ENCODE peak calls at places on chromosome 15, in nine cellular contexts. Y is A673; H is CD8-positive, alpha-beta memory T cell; W is uterus; G is CD8-positive, alpha-beta T cell; P is DND-41; S is left lung; N is heart left ventricle; U is endodermal cell. X is an unnamed sample.

GRCh38 chr15:23438816-23439466 is 8.1 kb downstream of the GOLGA6L2 start:
- DNase-seq in W (no peak), N (no peak), P (no peak), S (no peak), H (no peak), G (no peak), Y (no peak), U (no peak), X (no peak)

GRCh38 chr15:78695849-78696248 is 54.8 kb upstream of the CHRNB4 start:
- DNase-seq in S (no peak), G (peak), H (no peak), U (peak), W (no peak), P (no peak), N (no peak), Y (no peak), X (no peak)

GRCh38 chr15:69980311-69981059 is 117.2 kb downstream of the TLE3 start:
- DNase-seq in Y (no peak), P (no peak), H (no peak), S (no peak), W (no peak), N (no peak), U (no peak), G (no peak), X (no peak)

GRCh38 chr15:43939070-43939469 is 112.3 kb downstream of the WDR76 start:
- DNase-seq in S (no peak), G (no peak), U (peak), P (no peak), W (no peak), Y (peak), H (no peak), N (no peak), X (no peak)

GRCh38 chr15:52093539-52094502 is 18.8 kb downstream of the BCL2L10 start:
- DNase-seq in P (no peak), U (no peak), N (no peak), G (no peak), Y (peak), H (no peak), S (no peak), W (peak), X (no peak)

GRCh38 chr15:40591310-40591845 is 2.7 kb upstream of the KNL1 start:
- DNase-seq in Y (no peak), N (no peak), G (no peak), P (no peak), U (peak), H (no peak), W (no peak), S (no peak), X (no peak)

GRCh38 chr15:48365575-48365974 is 34.3 kb downstream of the DUT start:
- DNase-seq in U (no peak), W (no peak), P (no peak), G (no peak), Y (no peak), S (no peak), N (no peak), H (no peak), X (no peak)

GRCh38 chr15:35724626-35725025 is 178.7 kb upstream of the DPH6 start:
- DNase-seq in P (no peak), S (no peak), N (no peak), G (no peak), W (no peak), Y (no peak), U (no peak), H (no peak), X (no peak)

GRCh38 chr15:22850055-22850454 is 11.6 kb downstream of the NIPA2 start:
- DNase-seq in Y (no peak), G (no peak), W (no peak), N (no peak), H (no peak), S (no peak), P (no peak), U (no peak), X (no peak)

GRCh38 chr15:31554261-31554660 is 227.6 kb downstream of the KLF13 start:
- DNase-seq in N (peak), S (peak), Y (no peak), P (no peak), G (no peak), U (no peak), H (no peak), W (peak), X (no peak)

GRCh38 chr15:75554717-75555116 is 24.4 kb downstream of the PTPN9 start:
- DNase-seq in P (no peak), Y (no peak), G (no peak), U (no peak), N (no peak), H (no peak), W (no peak), S (no peak), X (no peak)

GRCh38 chr15:51849866-51850265 is 20.4 kb downstream of the TMOD3 start:
- DNase-seq in P (no peak), U (no peak), G (no peak), N (no peak), S (no peak), W (no peak), Y (no peak), H (no peak), X (no peak)

GRCh38 chr15:29103825-29104565 is 165.6 kb downstream of the NSMCE3 start:
- DNase-seq in H (peak), P (no peak), Y (peak), S (peak), N (peak), U (peak), G (peak), W (peak), X (peak)

GRCh38 chr15:29773816-29774215 is 48.5 kb downstream of the TJP1 start:
- DNase-seq in P (no peak), Y (no peak), W (no peak), G (no peak), N (no peak), U (no peak), H (no peak), S (no peak), X (no peak)

GRCh38 chr15:32701863-32702262 is 15.9 kb upstream of the GREM1 start:
- DNase-seq in Y (no peak), W (no peak), H (no peak), N (no peak), U (no peak), P (no peak), G (no peak), S (no peak), X (no peak)

GRCh38 chr15:41671656-41672636 is 11.7 kb downstream of the MGA start:
- DNase-seq in Y (no peak), G (no peak), U (no peak), P (no peak), H (no peak), W (no peak), N (no peak), S (no peak), X (no peak)

GRCh38 chr15:63238796-63239195 is 38.6 kb upstream of the APH1B start:
- DNase-seq in U (no peak), H (no peak), N (no peak), P (no peak), S (no peak), W (no peak), Y (peak), G (no peak), X (no peak)

GRCh38 chr15:85504739-85505676 is 124.6 kb downstream of the AKAP13 start:
- DNase-seq in U (peak), S (no peak), Y (peak), N (no peak), G (no peak), W (no peak), H (peak), P (peak), X (no peak)

GRCh38 chr15:100722551-100723322 is 120.3 kb downstream of the ASB7 start:
- DNase-seq in N (no peak), U (no peak), H (no peak), W (no peak), S (no peak), P (no peak), G (no peak), Y (no peak), X (no peak)

GRCh38 chr15:32042269-32042996 is 12.1 kb downstream of the CHRNA7 start:
- DNase-seq in N (no peak), S (no peak), U (no peak), Y (peak), G (no peak), P (no peak), H (no peak), W (no peak), X (no peak)

GRCh38 chr15:63251701-63252100 is 25.7 kb upstream of the APH1B start:
- DNase-seq in N (no peak), W (no peak), P (no peak), U (no peak), Y (no peak), S (no peak), H (no peak), G (no peak), X (no peak)

GRCh38 chr15:82543155-82543554 is 2.9 kb upstream of the RPS17 start:
- DNase-seq in U (peak), N (no peak), G (no peak), Y (no peak), P (peak), S (no peak), W (no peak), H (peak), X (no peak)

GRCh38 chr15:87949214-87949933 is 307.2 kb downstream of the NTRK3 start:
- DNase-seq in N (no peak), W (peak), S (no peak), G (no peak), Y (no peak), U (no peak), P (no peak), H (no peak), X (no peak)
- H3K27ac ChIP-seq in N (peak), W (peak), S (no peak), G (no peak), Y (no peak), U (no peak), P (no peak), H (no peak), X (peak)

DNA sequence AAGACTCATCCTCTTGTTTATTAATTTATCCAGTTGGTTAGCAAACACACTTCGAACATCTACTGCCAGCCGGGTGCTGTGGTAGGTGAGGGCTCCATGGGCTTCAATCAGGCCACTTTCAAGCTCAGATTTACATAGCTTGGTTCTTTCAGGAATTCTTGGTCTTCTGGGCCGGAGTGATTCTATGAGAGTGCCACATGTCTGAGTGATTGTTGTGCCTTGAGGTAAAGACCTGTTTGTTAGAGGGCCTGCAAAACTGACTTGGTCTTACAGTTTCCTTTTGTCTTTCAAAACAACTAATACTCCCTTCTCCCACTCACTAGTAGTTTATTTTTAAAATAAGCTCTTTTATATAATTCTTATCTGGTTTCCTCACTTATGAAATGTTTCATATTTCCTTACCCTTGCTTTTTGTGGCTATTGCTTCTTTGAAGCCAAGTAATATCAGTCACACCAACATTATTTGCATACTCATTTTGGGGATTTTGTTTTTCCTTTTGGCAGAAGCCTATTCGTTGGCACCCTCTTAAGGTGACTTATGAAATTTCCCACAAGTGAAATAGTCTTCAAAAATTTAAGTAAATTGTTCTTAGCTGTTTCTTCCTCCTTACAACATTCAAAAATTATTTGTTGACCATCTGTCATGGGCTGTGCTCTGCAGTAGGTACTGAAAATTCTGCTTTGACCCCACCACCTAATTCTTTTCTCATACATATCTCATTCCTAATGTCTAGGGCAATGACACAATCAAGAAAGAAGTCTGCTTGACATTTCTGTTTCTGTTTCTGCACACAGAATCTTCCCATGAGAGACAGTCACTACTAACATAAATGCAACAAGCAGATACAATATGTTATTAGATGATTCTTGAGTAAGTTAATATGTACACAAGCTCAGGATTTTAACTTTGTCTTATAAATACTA is 120.2 kb downstream of the LRRC28 start:
- DNase-seq in U (no peak), S (no peak), P (no peak), H (no peak), N (no peak), W (no peak), Y (no peak), G (no peak), X (no peak)
- H3K27ac ChIP-seq in U (no peak), S (no peak), P (peak), H (no peak), N (no peak), W (no peak), Y (no peak), G (no peak), X (no peak)

GRCh38 chr15:90194655-90195054 is 6.5 kb upstream of the SEMA4B start:
- DNase-seq in G (no peak), H (no peak), P (no peak), Y (no peak), U (no peak), S (no peak), W (no peak), N (no peak), X (no peak)
- H3K27ac ChIP-seq in G (no peak), H (no peak), P (no peak), Y (no peak), U (no peak), S (no peak), W (no peak), N (no peak), X (no peak)

DNA sequence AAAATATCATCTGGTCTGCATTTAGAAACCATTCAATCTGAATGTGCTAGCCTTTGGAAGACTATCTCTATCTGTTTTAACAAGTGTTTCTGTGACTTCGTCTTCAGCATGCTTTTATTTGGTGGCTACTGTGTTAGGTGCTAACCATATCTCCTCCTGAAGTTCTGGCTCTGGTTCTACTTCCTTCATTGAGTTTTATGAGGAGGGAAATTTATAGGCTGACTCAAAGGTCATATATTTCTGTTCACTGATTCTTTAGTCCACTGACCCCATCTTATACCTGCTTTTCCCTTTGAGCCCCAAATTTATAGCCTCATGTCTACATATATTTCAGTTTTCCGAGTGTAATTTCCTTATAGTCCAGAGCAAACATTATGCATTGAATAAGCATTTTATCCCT is 295.0 kb upstream of the RASGRP1 start:
- DNase-seq in P (no peak), Y (no peak), G (no peak), W (no peak), N (no peak), S (no peak), H (no peak), U (no peak), X (no peak)
- H3K27ac ChIP-seq in P (no peak), Y (no peak), G (no peak), W (no peak), N (no peak), S (no peak), H (no peak), U (no peak), X (no peak)

DNA sequence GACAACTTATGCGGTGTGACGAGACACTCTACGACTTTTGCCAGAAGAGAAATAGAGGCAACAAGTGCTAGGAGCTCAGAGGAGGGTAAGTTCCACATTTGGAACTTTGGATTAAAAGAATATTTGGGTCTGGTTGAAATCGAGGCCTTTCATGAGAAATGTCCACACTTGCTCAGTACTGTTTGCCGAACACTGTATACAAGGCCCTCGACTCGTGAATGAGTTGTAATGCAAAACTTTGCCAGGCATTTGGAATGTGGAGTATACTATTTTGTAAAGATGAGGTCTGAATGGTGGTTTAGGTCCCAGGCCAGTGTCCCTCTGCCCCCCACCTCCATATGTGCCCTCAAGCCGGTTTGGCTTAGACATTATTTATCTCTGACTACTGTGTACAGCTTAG is 73.9 kb downstream of the IGF1R start:
- DNase-seq in G (no peak), H (no peak), Y (no peak), P (no peak), S (no peak), N (no peak), U (no peak), W (no peak), X (no peak)
- H3K27ac ChIP-seq in G (no peak), H (no peak), Y (no peak), P (no peak), S (no peak), N (peak), U (peak), W (no peak), X (no peak)

GRCh38 chr15:71649894-71650293 is 160.5 kb upstream of the NR2E3 start:
- DNase-seq in H (no peak), Y (no peak), P (no peak), N (no peak), U (no peak), G (no peak), S (no peak), W (no peak), X (no peak)
- H3K27ac ChIP-seq in H (no peak), Y (no peak), P (no peak), N (no peak), U (no peak), G (no peak), S (no peak), W (no peak), X (no peak)

X was measured in caudate nucleus.